ENCODE peak calls at places on chromosomes 6 and 20, in five cellular contexts. G is naive thymus-derived CD4-positive, alpha-beta T cell; W is NCI-H1105 treated with DMSO at 0.1 percent for 48 hours; B is activated effector memory CD4-positive, alpha-beta T cell treated with anti-CD3 and anti-CD28 coated beads, Interleukin-2, amount 50 U/mL, for 16 hours; O is GM03348. M is an unnamed sample.

GRCh38 chr6:169722362-169723199 is 1.7 kb downstream of the PHF10 start:
- DNase-seq in W (peak), G (peak), O (peak), B (peak), M (no peak)

GRCh38 chr6:5898563-5898962 is 108.2 kb downstream of the NRN1 start:
- DNase-seq in W (no peak), O (no peak), B (no peak), G (no peak), M (no peak)

GRCh38 chr6:131755597-131755996 is 44.8 kb upstream of the CTAGE9 start:
- DNase-seq in O (peak), W (no peak), B (no peak), G (no peak), M (no peak)

GRCh38 chr6:36615018-36615761 is 21.0 kb downstream of the SRSF3 start:
- DNase-seq in W (peak), B (peak), O (peak), G (no peak), M (peak)

GRCh38 chr6:129131282-129131681 is 248.3 kb downstream of the LAMA2 start:
- DNase-seq in O (no peak), G (no peak), B (no peak), W (no peak), M (no peak)

GRCh38 chr6:166419717-166420116 is 37.0 kb upstream of the MPC1 start:
- DNase-seq in O (no peak), B (peak), G (no peak), W (no peak), M (no peak)

GRCh38 chr20:38583306-38583705 is 2.3 kb downstream of the ADIG start:
- DNase-seq in W (no peak), G (no peak), B (no peak), O (no peak), M (no peak)

GRCh38 chr6:166595061-166595780 is 8.7 kb upstream of the RAMACL start:
- DNase-seq in O (peak), G (no peak), W (no peak), B (no peak), M (no peak)

GRCh38 chr6:106254636-106255035 is 70.9 kb downstream of the ATG5 start:
- DNase-seq in O (no peak), G (no peak), B (no peak), W (peak), M (no peak)

GRCh38 chr6:1789092-1789491 is 179.4 kb downstream of the FOXC1 start:
- DNase-seq in B (no peak), O (no peak), W (no peak), G (no peak), M (no peak)

GRCh38 chr6:13383280-13384163 is 55.2 kb upstream of the TBC1D7 start:
- DNase-seq in W (peak), G (no peak), O (peak), B (no peak), M (peak)

M was measured in CD4-positive, CD25-positive, alpha-beta regulatory T cell.